ENCODE peak calls at places on chromosomes 5 and 9, in four cellular contexts. One of them, this sample, is unnamed.
A peak's percentile ranks its signal among the peaks of the same experiment; 100 is the strongest.

GRCh38 chr9:7324031-7324654 is 475.4 kb downstream of the DMAC1 start:
- DNase-seq in mesendoderm: no peak
- DNase-seq in WERI-Rb-1: no peak
- DNase-seq in OCI-LY7: no peak
- DNase-seq in this sample: no peak

GRCh38 chr5:76999451-76999850 is 30.8 kb upstream of the AGGF1 start:
- DNase-seq in WERI-Rb-1: no peak
- DNase-seq in OCI-LY7: no peak
- DNase-seq in mesendoderm: peak; percentile 59
- DNase-seq in this sample: no peak

GRCh38 chr5:74631088-74631960 is 9.2 kb downstream of the ENC1 start:
- DNase-seq in OCI-LY7: peak; percentile 83
- DNase-seq in mesendoderm: peak; percentile 95
- DNase-seq in WERI-Rb-1: no peak
- DNase-seq in this sample: peak; percentile 37

GRCh38 chr9:96487949-96488348 is 38.0 kb downstream of the HABP4 start:
- DNase-seq in mesendoderm: no peak
- DNase-seq in OCI-LY7: no peak
- DNase-seq in WERI-Rb-1: no peak
- DNase-seq in this sample: no peak

GRCh38 chr5:73278693-73279092 is 105.7 kb downstream of the TMEM174 start:
- DNase-seq in mesendoderm: no peak
- DNase-seq in WERI-Rb-1: no peak
- DNase-seq in OCI-LY7: no peak
- DNase-seq in this sample: no peak

GRCh38 chr5:885529-885928 is 7.1 kb downstream of the BRD9 start:
- DNase-seq in mesendoderm: no peak
- DNase-seq in OCI-LY7: no peak
- DNase-seq in WERI-Rb-1: no peak
- DNase-seq in this sample: no peak

GRCh38 chr5:107771926-107772325 is 101.2 kb upstream of the EFNA5 start:
- DNase-seq in mesendoderm: no peak
- DNase-seq in OCI-LY7: no peak
- DNase-seq in WERI-Rb-1: no peak
- DNase-seq in this sample: no peak

GRCh38 chr5:143054480-143054941 is 284.3 kb downstream of the ARHGAP26 start:
- DNase-seq in mesendoderm: no peak
- DNase-seq in WERI-Rb-1: no peak
- DNase-seq in OCI-LY7: no peak
- DNase-seq in this sample: no peak

GRCh38 chr5:113320160-113320816 is 114.5 kb downstream of the TSSK1B start:
- DNase-seq in WERI-Rb-1: no peak
- DNase-seq in mesendoderm: no peak
- DNase-seq in OCI-LY7: no peak
- DNase-seq in this sample: no peak

GRCh38 chr9:100581081-100581480 is 3.2 kb downstream of the CAVIN4 start:
- DNase-seq in WERI-Rb-1: no peak
- DNase-seq in OCI-LY7: no peak
- DNase-seq in mesendoderm: no peak
- DNase-seq in this sample: no peak

GRCh38 chr9:133139246-133140173 is 18.5 kb upstream of the RALGDS start:
- DNase-seq in OCI-LY7: no peak
- DNase-seq in mesendoderm: no peak
- DNase-seq in WERI-Rb-1: no peak
- DNase-seq in this sample: no peak

GRCh38 chr5:132961887-132962286 is 1.5 kb downstream of the AFF4 start:
- DNase-seq in OCI-LY7: peak; percentile 7
- DNase-seq in mesendoderm: no peak
- DNase-seq in WERI-Rb-1: no peak
- DNase-seq in this sample: no peak

GRCh38 chr5:6583049-6583880 is 49.6 kb downstream of the NSUN2 start:
- DNase-seq in mesendoderm: peak; percentile 30
- DNase-seq in WERI-Rb-1: peak; percentile 62
- DNase-seq in OCI-LY7: no peak
- DNase-seq in this sample: peak; percentile 82

GRCh38 chr5:39464096-39464495 is 39.3 kb upstream of the DAB2 start:
- DNase-seq in WERI-Rb-1: no peak
- DNase-seq in mesendoderm: no peak
- DNase-seq in OCI-LY7: no peak
- DNase-seq in this sample: no peak

GRCh38 chr9:128702949-128703615 is 779 bp downstream of the PKN3 start:
- DNase-seq in mesendoderm: peak; percentile 69
- DNase-seq in WERI-Rb-1: peak; percentile 77
- DNase-seq in OCI-LY7: no peak
- DNase-seq in this sample: peak; percentile 82

GRCh38 chr5:142280066-142281011 is 44.5 kb downstream of the SPRY4 start:
- DNase-seq in mesendoderm: peak; percentile 99
- DNase-seq in OCI-LY7: no peak
- DNase-seq in WERI-Rb-1: no peak
- DNase-seq in this sample: peak; percentile 84

GRCh38 chr5:141245250-141245717 is at the start of gene PCDHB15:
- DNase-seq in WERI-Rb-1: no peak
- DNase-seq in OCI-LY7: no peak
- DNase-seq in mesendoderm: peak; percentile 82
- DNase-seq in this sample: peak; percentile 75

GRCh38 chr9:90103771-90104170 is 499.0 kb downstream of the GADD45G start:
- DNase-seq in mesendoderm: no peak
- DNase-seq in OCI-LY7: no peak
- DNase-seq in WERI-Rb-1: no peak
- DNase-seq in this sample: no peak

GRCh38 chr5:92944337-92944736 is 636.7 kb downstream of the NR2F1-AS1 start:
- DNase-seq in OCI-LY7: no peak
- DNase-seq in mesendoderm: no peak
- DNase-seq in WERI-Rb-1: peak; percentile 52
- DNase-seq in this sample: no peak

GRCh38 chr9:16309350-16310271 is 560.9 kb downstream of the BNC2 start:
- DNase-seq in WERI-Rb-1: no peak
- DNase-seq in mesendoderm: no peak
- DNase-seq in OCI-LY7: no peak
- DNase-seq in this sample: peak; percentile 77

GRCh38 chr5:125412051-125412560 is 665.7 kb upstream of the ZNF608 start:
- DNase-seq in mesendoderm: peak; percentile 81
- DNase-seq in WERI-Rb-1: peak; percentile 84
- DNase-seq in OCI-LY7: peak; percentile 45
- DNase-seq in this sample: peak; percentile 44

GRCh38 chr5:139251281-139251687 is 42.3 kb upstream of the MATR3 start:
- DNase-seq in WERI-Rb-1: no peak
- DNase-seq in OCI-LY7: peak; percentile 67
- DNase-seq in mesendoderm: no peak
- DNase-seq in this sample: no peak

GRCh38 chr9:131627846-131628820 is 82.8 kb downstream of the PRRT1B start:
- DNase-seq in WERI-Rb-1: peak; percentile 40
- DNase-seq in mesendoderm: no peak
- DNase-seq in OCI-LY7: no peak
- DNase-seq in this sample: no peak

GRCh38 chr5:158538506-158539074 is 561.1 kb downstream of the EBF1 start:
- DNase-seq in OCI-LY7: peak; percentile 69
- DNase-seq in mesendoderm: peak; percentile 70
- DNase-seq in WERI-Rb-1: no peak
- DNase-seq in this sample: no peak

GRCh38 chr9:36382484-36382883 is 17.6 kb downstream of the RNF38 start:
- DNase-seq in mesendoderm: peak; percentile 66
- DNase-seq in OCI-LY7: no peak
- DNase-seq in WERI-Rb-1: no peak
- DNase-seq in this sample: no peak

GRCh38 chr9:126411948-126412284 is 85.3 kb downstream of the MVB12B start:
- DNase-seq in mesendoderm: no peak
- DNase-seq in WERI-Rb-1: no peak
- DNase-seq in OCI-LY7: peak; percentile 6
- DNase-seq in this sample: no peak

GRCh38 chr9:99239341-99240055 is 17.4 kb downstream of the SEC61B start:
- DNase-seq in mesendoderm: no peak
- DNase-seq in WERI-Rb-1: no peak
- DNase-seq in OCI-LY7: no peak
- DNase-seq in this sample: no peak

GRCh38 chr5:426392-426976 is 16.5 kb upstream of the EXOC3 start:
- DNase-seq in mesendoderm: no peak
- DNase-seq in WERI-Rb-1: no peak
- DNase-seq in OCI-LY7: no peak
- DNase-seq in this sample: no peak

GRCh38 chr5:108266235-108266634 is 115.7 kb downstream of the FBXL17 start:
- DNase-seq in WERI-Rb-1: no peak
- DNase-seq in mesendoderm: no peak
- DNase-seq in OCI-LY7: no peak
- DNase-seq in this sample: no peak

GRCh38 chr5:43231977-43232376 is 40.0 kb downstream of the NIM1K start:
- DNase-seq in WERI-Rb-1: no peak
- DNase-seq in mesendoderm: peak; percentile 34
- DNase-seq in OCI-LY7: peak; percentile 13
- DNase-seq in this sample: no peak

GRCh38 chr9:16221822-16222547 is 648.5 kb downstream of the BNC2 start:
- DNase-seq in OCI-LY7: no peak
- DNase-seq in mesendoderm: no peak
- DNase-seq in WERI-Rb-1: no peak
- DNase-seq in this sample: no peak

GRCh38 chr5:156402387-156402921 is 75.5 kb downstream of the SGCD start:
- DNase-seq in OCI-LY7: peak; percentile 28
- DNase-seq in WERI-Rb-1: no peak
- DNase-seq in mesendoderm: peak; percentile 83
- DNase-seq in this sample: peak; percentile 70

GRCh38 chr5:80607832-80608231 is 37.8 kb upstream of the ANKRD34B start:
- DNase-seq in mesendoderm: no peak
- DNase-seq in WERI-Rb-1: no peak
- DNase-seq in OCI-LY7: no peak
- DNase-seq in this sample: no peak

GRCh38 chr5:83523926-83524325 is 52.4 kb downstream of the VCAN start:
- DNase-seq in OCI-LY7: no peak
- DNase-seq in mesendoderm: no peak
- DNase-seq in WERI-Rb-1: no peak
- DNase-seq in this sample: no peak
- H3K27ac ChIP-seq in OCI-LY7: no peak overlapping the region
- H3K27ac ChIP-seq in mesendoderm: no peak overlapping the region
- H3K27ac ChIP-seq in WERI-Rb-1: no peak overlapping the region
- H3K27ac ChIP-seq in this sample: no peak overlapping the region

GRCh38 chr5:154933537-154933936 is 4.5 kb downstream of the GEMIN5 start:
- DNase-seq in mesendoderm: no peak
- DNase-seq in OCI-LY7: no peak
- DNase-seq in WERI-Rb-1: no peak
- DNase-seq in this sample: no peak
- H3K27ac ChIP-seq in mesendoderm: no peak overlapping the region
- H3K27ac ChIP-seq in OCI-LY7: no peak overlapping the region
- H3K27ac ChIP-seq in WERI-Rb-1: no peak overlapping the region
- H3K27ac ChIP-seq in this sample: no peak overlapping the region

DNA sequence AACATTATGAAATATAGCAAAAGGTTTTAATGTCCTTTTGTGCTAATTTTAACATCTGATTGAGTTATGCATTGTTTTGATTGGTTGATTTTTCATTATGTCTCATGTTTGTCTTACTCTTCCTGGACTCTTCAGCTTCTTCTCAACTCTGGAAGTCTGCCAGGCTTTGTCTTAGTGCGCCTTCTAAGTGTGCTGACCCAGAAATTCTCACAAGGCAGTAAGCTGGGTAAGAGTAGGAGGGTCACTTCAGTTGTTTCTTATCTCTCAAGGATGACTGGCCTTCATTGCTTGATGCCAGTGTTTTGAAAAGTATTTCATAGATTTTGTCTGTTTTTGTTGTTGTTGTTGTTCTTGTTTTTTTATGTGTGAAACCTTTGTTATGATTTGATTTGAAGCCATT is 59.2 kb downstream of the RIC1 start:
- DNase-seq in mesendoderm: peak; percentile 15
- DNase-seq in WERI-Rb-1: no peak
- DNase-seq in OCI-LY7: no peak
- DNase-seq in this sample: no peak
- H3K27ac ChIP-seq in mesendoderm: no peak overlapping the region
- H3K27ac ChIP-seq in WERI-Rb-1: no peak overlapping the region
- H3K27ac ChIP-seq in OCI-LY7: no peak overlapping the region
- H3K27ac ChIP-seq in this sample: no peak overlapping the region

GRCh38 chr9:94142353-94142752 is 58.1 kb downstream of the PTPDC1 start:
- DNase-seq in mesendoderm: no peak
- DNase-seq in OCI-LY7: no peak
- DNase-seq in WERI-Rb-1: no peak
- DNase-seq in this sample: no peak
- H3K27ac ChIP-seq in mesendoderm: no peak overlapping the region
- H3K27ac ChIP-seq in OCI-LY7: no peak overlapping the region
- H3K27ac ChIP-seq in WERI-Rb-1: no peak overlapping the region
- H3K27ac ChIP-seq in this sample: no peak overlapping the region

DNA sequence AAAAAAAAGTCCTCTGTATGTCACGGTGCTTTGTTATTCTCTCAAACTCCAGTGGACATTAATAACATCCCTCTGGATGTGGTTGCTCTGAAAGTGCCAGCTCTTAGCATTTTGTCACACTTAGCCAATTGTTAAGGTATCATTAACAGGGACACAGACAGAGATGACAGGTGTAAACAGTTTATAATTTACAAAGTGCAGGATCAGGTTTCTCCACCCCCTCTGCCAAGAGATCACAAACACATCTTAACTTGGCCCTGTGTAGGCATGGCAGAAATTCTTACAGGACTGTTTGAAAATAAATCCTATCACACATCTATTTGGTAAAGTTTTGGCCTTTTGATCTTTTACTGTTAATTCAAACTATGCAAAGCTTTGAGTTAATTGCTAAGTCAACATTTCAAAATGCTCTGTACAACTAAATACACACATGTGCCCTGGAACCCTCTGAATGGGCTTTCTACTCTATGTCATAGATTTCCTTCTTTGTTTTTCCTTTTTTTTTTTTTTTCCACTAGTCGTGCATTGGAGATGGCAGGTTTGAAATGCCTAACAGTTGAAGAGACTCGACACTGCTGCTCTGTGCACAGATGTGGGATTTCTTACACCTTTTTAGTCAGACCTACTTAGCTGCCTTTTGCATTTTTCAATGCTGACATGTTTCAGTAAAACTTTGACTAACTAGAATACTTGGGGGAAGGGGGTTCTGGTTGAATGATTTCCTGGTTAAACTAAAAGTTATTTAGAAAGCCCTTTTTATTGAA is 41.7 kb downstream of the SEMA6A start:
- DNase-seq in OCI-LY7: no peak
- DNase-seq in mesendoderm: peak; percentile 18
- DNase-seq in WERI-Rb-1: no peak
- DNase-seq in this sample: no peak
- H3K27ac ChIP-seq in OCI-LY7: no peak overlapping the region
- H3K27ac ChIP-seq in mesendoderm: no peak overlapping the region
- H3K27ac ChIP-seq in WERI-Rb-1: no peak overlapping the region
- H3K27ac ChIP-seq in this sample: peak overlapping the region; percentile 47